ENCODE peak calls at places on chromosome 12, in six cellular contexts. V is brain microvascular endothelial cell, X is mammary epithelial cell, I is psoas muscle, G is AG09309, H is omental fat pad. P is an unnamed sample.

GRCh38 chr12:67928621-67929369 is 60.5 kb upstream of the IFNG-AS1 start:
- DNase-seq in V (no peak), X (no peak), I (no peak), G (no peak), H (no peak), P (no peak)

GRCh38 chr12:80226576-80226975 is 127.2 kb downstream of the OTOGL start:
- DNase-seq in V (peak; percentile 46), X (peak; percentile 26), I (no peak), G (peak; percentile 33), H (no peak), P (peak; percentile 33)

GRCh38 chr12:19456176-19456575 is 16.9 kb downstream of the AEBP2 start:
- DNase-seq in V (no peak), X (no peak), I (no peak), G (no peak), H (no peak), P (no peak)

GRCh38 chr12:19388131-19388549 is 51.2 kb upstream of the AEBP2 start:
- DNase-seq in V (no peak), X (no peak), I (no peak), G (peak; percentile 10), H (no peak), P (no peak)

GRCh38 chr12:49622501-49623141 is 740 bp upstream of the PRPF40B start:
- DNase-seq in V (no peak), X (peak; percentile 48), I (no peak), G (no peak), H (no peak), P (no peak)

GRCh38 chr12:28190321-28191017 is at the start of gene CCDC91:
- DNase-seq in V (peak; percentile 81), X (peak; percentile 86), I (peak; percentile 90), G (peak; percentile 67), H (peak; percentile 78), P (peak; percentile 69)

GRCh38 chr12:54452628-54453027 is 20.8 kb downstream of the GTSF1 start:
- DNase-seq in V (no peak), X (no peak), I (no peak), G (no peak), H (no peak), P (no peak)

GRCh38 chr12:4269279-4269991 is 4.1 kb upstream of the CCND2 start:
- DNase-seq in V (peak; percentile 34), X (peak; percentile 39), I (peak; percentile 84), G (no peak), H (peak; percentile 81), P (no peak)

GRCh38 chr12:69239286-69239921 is at the start of gene CPSF6:
- DNase-seq in V (peak; percentile 88), X (peak; percentile 91), I (peak; percentile 98), G (peak; percentile 44), H (peak; percentile 81), P (peak; percentile 91)

GRCh38 chr12:69238589-69239285 is 632 bp upstream of the CPSF6 start:
- DNase-seq in V (no peak), X (no peak), I (no peak), G (no peak), H (no peak), P (no peak)

GRCh38 chr12:69239922-69240624 is 704 bp downstream of the CPSF6 start:
- DNase-seq in V (peak; percentile 7), X (peak; percentile 28), I (peak; percentile 59), G (no peak), H (peak; percentile 25), P (peak; percentile 44)

GRCh38 chr12:69241444-69242092 is 2.2 kb downstream of the CPSF6 start:
- DNase-seq in V (no peak), X (peak; percentile 8), I (no peak), G (no peak), H (no peak), P (peak; percentile 17)

DNA sequence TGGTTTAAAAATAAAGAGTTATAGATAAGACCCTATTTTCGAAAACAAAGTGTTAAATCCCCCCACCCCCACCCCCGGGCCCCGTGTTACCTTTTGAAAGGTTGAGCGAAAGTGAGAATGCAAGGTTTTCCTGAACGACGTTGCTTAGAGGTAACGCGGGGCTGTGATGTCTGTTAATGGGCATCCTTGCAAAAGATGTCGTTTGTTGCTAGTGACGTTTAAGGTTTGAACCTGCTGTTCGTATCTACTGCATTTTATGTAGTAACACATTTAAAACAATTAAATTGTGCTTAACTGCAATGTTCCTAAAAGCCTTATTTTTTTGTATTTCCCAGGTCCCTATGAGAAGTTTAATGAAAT is 1.2 kb downstream of the CPSF6 start:
- DNase-seq in V (no peak), X (peak; percentile 19), I (no peak), G (no peak), H (no peak), P (peak; percentile 27)
- TF ChIP-seq CTCF in V (no peak), X (no peak), I (no peak), G (no peak), H (no peak), P (no peak)

GRCh38 chr12:104828015-104828414 is 130.1 kb downstream of the SLC41A2 start:
- DNase-seq in V (no peak), X (peak; percentile 40), I (peak; percentile 28), G (no peak), H (no peak), P (no peak)

GRCh38 chr12:104827587-104827986 is 130.5 kb downstream of the SLC41A2 start:
- DNase-seq in V (no peak), X (no peak), I (no peak), G (no peak), H (no peak), P (no peak)

GRCh38 chr12:104823985-104824441 is 134.1 kb downstream of the SLC41A2 start:
- DNase-seq in V (no peak), X (no peak), I (peak; percentile 41), G (no peak), H (no peak), P (no peak)

DNA sequence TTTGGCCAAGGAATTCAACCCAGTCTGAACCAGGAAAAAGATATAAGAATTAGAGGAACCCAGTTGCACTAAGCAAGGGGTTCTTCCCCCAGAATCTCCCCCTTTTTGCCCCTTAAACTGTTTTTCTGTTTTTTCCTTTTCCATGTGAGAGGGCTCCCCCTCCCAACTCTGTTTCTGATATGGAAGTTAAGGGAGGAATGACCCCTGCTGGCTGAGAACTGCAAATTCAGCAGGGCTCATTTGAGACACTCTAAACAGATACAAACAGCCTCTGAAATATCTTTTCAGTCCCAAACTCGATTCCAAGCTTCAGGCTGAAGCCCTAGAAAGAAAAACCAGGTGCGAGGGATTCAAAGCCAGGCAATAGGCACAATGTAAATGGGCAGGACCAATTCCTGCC is 132.7 kb downstream of the SLC41A2 start:
- DNase-seq in V (peak; percentile 24), X (peak; percentile 14), I (no peak), G (no peak), H (no peak), P (peak; percentile 34)
- TF ChIP-seq CTCF in V (peak; percentile 58), X (peak; percentile 26), I (no peak), G (peak; percentile 31), H (no peak), P (no peak)

GRCh38 chr12:58931518-58931917 is 11.2 kb upstream of the LRIG3 start:
- DNase-seq in V (no peak), X (no peak), I (no peak), G (no peak), H (no peak), P (no peak)
- TF ChIP-seq CTCF in V (peak; percentile 20), X (peak; percentile 4), I (no peak), G (no peak), H (no peak), P (no peak)

GRCh38 chr12:56451147-56451546 is 1.9 kb upstream of the TIMELESS start:
- DNase-seq in V (no peak), X (no peak), I (no peak), G (no peak), H (no peak), P (no peak)

GRCh38 chr12:56454557-56454956 is at the start of gene MIP:
- DNase-seq in V (no peak), X (no peak), I (no peak), G (no peak), H (no peak), P (no peak)

GRCh38 chr12:56450241-56450640 is 1.0 kb upstream of the TIMELESS start:
- DNase-seq in V (no peak), X (no peak), I (no peak), G (no peak), H (no peak), P (no peak)

GRCh38 chr12:56449622-56449984 is 377 bp upstream of the TIMELESS start:
- DNase-seq in V (no peak), X (no peak), I (no peak), G (no peak), H (no peak), P (no peak)

DNA sequence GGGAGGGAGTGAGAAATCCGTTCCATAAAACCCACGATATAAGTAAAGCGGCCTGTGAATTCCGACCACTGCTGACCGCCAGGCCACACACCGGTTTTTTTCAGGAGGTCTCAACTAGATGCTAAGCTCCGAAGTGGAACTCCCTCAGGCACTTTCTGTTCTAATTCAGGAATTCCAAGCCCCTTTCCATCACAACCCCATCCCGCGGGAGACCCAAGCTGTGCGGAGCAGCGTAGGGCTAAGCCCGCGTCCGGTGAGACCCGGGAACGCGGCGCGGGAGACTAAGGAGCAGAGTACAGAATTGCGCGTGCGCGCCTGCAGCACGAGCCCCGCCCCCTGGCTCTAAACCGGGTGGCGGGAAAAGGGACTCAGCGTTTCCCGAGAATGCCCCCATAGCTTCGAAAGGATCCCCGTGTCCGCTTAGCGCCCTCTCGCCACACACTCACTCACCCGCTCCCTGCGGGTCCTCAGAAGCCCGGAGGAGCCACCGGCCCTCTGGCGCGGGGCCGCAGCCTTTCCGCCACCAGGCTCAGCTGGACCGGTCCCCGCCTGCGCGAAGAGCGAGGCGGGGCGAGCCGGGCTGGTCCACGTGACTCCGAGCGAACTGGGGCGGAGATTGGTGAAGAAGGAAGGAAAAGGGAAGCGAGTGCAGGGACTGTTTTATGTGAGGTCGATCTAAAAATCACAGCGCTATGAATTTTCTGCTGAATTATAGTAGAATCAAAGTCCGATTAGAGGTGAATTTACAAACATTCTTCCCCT is at the start of gene TIMELESS:
- DNase-seq in V (peak; percentile 72), X (peak; percentile 89), I (peak; percentile 93), G (no peak), H (peak; percentile 68), P (peak; percentile 90)
- TF ChIP-seq CTCF in V (no peak), X (peak; percentile 4), I (no peak), G (no peak), H (no peak), P (no peak)

DNA sequence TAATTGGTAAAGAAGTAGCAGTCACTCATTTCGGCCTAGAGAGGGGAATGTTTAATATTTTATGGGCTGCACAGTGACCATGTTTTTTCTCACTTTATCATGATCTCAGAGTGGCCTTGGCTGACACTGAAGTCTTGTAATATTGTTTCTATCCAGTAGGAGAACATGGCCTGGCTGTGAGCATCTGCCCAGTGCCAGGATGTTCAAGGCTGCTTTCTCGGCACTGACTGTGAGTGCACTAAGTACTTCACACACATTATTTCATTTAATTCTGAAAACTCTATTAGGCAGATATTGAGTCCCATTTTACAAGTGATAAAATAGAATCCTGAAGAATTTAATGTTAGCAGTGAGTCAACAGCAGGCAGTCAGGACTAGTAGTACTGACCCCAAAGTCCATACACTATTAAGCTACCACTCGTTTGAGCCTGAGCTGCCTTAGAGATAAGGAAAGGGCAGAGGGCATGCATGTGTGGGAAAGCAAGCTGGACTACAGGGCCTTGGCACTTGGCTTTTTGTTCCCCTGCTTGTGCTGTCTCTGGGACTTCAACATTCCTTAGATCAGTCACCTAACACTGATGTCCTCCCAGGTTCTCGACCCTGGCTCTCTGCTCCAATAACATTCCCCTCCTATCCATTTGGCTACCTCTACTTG is 42.2 kb upstream of the APPL2 start:
- DNase-seq in V (peak; percentile 31), X (no peak), I (no peak), G (no peak), H (no peak), P (no peak)
- TF ChIP-seq CTCF in V (peak; percentile 51), X (peak; percentile 26), I (no peak), G (peak; percentile 42), H (no peak), P (no peak)

GRCh38 chr12:118035194-118036041 is 18.9 kb downstream of the RFC5 start:
- DNase-seq in V (peak; percentile 6), X (no peak), I (no peak), G (no peak), H (no peak), P (no peak)
- TF ChIP-seq CTCF in V (peak; percentile 43), X (no peak), I (no peak), G (no peak), H (no peak), P (no peak)